ENCODE peak calls at places on chromosomes 2 and 18, in four cellular contexts. H is neural crest cell, M is GM12864, N is AG04449. J is an unnamed sample.

GRCh38 chr2:33812707-33813106 is 213.6 kb upstream of the FAM98A start:
- DNase-seq in H (no peak), M (no peak), N (no peak), J (no peak)

GRCh38 chr2:128323501-128323931 is 4.8 kb upstream of the HS6ST1 start:
- DNase-seq in H (no peak), M (no peak), N (no peak), J (no peak)

GRCh38 chr2:229282758-229283546 is 11.9 kb upstream of the PID1 start:
- DNase-seq in H (no peak), M (no peak), N (no peak), J (no peak)

GRCh38 chr2:84314901-84315330 is 144.2 kb downstream of the SUCLG1 start:
- DNase-seq in H (peak), M (peak), N (peak), J (peak)

GRCh38 chr18:55735969-55736368 is 148.0 kb upstream of the TCF4 start:
- DNase-seq in H (no peak), M (no peak), N (no peak), J (no peak)

GRCh38 chr2:51597086-51597485 is 565.2 kb upstream of the NRXN1 start:
- DNase-seq in H (no peak), M (no peak), N (no peak), J (no peak)

GRCh38 chr2:160315337-160315736 is 115.3 kb upstream of the ITGB6 start:
- DNase-seq in H (no peak), M (no peak), N (no peak), J (no peak)

GRCh38 chr2:98822301-98823164 is 91.6 kb upstream of the MGAT4A start:
- DNase-seq in H (peak), M (no peak), N (no peak), J (peak)

GRCh38 chr2:181123798-181124217 is 143.4 kb downstream of the UBE2E3 start:
- DNase-seq in H (no peak), M (peak), N (no peak), J (no peak)

GRCh38 chr2:96164459-96165184 is 19.4 kb upstream of the DUSP2 start:
- DNase-seq in H (no peak), M (peak), N (no peak), J (no peak)

GRCh38 chr18:11498821-11499220 is 110.6 kb upstream of the SLC35G4 start:
- DNase-seq in H (no peak), M (no peak), N (no peak), J (no peak)

GRCh38 chr2:216292886-216293291 is 79.4 kb downstream of the MARCHF4 start:
- DNase-seq in H (no peak), M (no peak), N (no peak), J (no peak)

GRCh38 chr2:120667981-120668380 is 67.7 kb upstream of the GLI2 start:
- DNase-seq in H (no peak), M (no peak), N (no peak), J (no peak)

GRCh38 chr2:222483513-222484039 is 59.2 kb downstream of the SGPP2 start:
- DNase-seq in H (no peak), M (no peak), N (no peak), J (no peak)

GRCh38 chr2:229270551-229271410 is at the start of gene PID1:
- DNase-seq in H (peak), M (no peak), N (no peak), J (peak)

GRCh38 chr18:57797209-57797651 is 5.9 kb downstream of the ATP8B1 start:
- DNase-seq in H (no peak), M (no peak), N (no peak), J (no peak)

GRCh38 chr18:23998811-23999210 is 15.7 kb upstream of the TTC39C start:
- DNase-seq in H (no peak), M (no peak), N (no peak), J (no peak)

GRCh38 chr2:157172239-157172638 is 85.3 kb upstream of the GALNT5 start:
- DNase-seq in H (no peak), M (no peak), N (no peak), J (no peak)

GRCh38 chr2:215105607-215106354 is 32.6 kb downstream of the ABCA12 start:
- DNase-seq in H (no peak), M (no peak), N (no peak), J (no peak)

GRCh38 chr18:78939105-78939504 is 40.5 kb upstream of the SALL3 start:
- DNase-seq in H (no peak), M (no peak), N (no peak), J (no peak)

GRCh38 chr2:144519934-144520717 is at the start of gene ZEB2:
- DNase-seq in H (peak), M (no peak), N (no peak), J (peak)

GRCh38 chr2:125310671-125311364 is 1285.7 kb downstream of the CNTNAP5 start:
- DNase-seq in H (no peak), M (no peak), N (no peak), J (no peak)

GRCh38 chr2:6780765-6781274 is 84.9 kb downstream of the CMPK2 start:
- DNase-seq in H (no peak), M (no peak), N (no peak), J (peak)

J was measured in endothelial cell.